ENCODE peak calls at places on chromosomes 7 and 10, in five cellular contexts. F is testis, M is A549, R is MM.1S, C is esophagus squamous epithelium. U is an unnamed sample.

GRCh38 chr7:156156734-156157408 is 344.6 kb upstream of the SHH start:
- DNase-seq in F (peak; percentile 57), M (peak; percentile 72), C (no peak), R (peak; percentile 27), U (peak; percentile 19)

GRCh38 chr10:124736491-124737136 is 7.6 kb downstream of the FAM53B start:
- DNase-seq in F (peak; percentile 92), C (no peak), M (no peak), R (no peak), U (peak; percentile 59)

GRCh38 chr7:50818324-50818723 is 35.6 kb upstream of the GRB10 start:
- DNase-seq in C (no peak), M (no peak), F (no peak), R (no peak), U (no peak)

GRCh38 chr7:41238851-41239331 is 464.0 kb downstream of the INHBA start:
- DNase-seq in C (no peak), M (no peak), F (no peak), R (no peak), U (no peak)

GRCh38 chr10:48733329-48733728 is 48.7 kb downstream of the WDFY4 start:
- DNase-seq in M (no peak), F (no peak), R (no peak), C (no peak), U (no peak)

GRCh38 chr7:79564123-79564522 is 110.7 kb upstream of the MAGI2 start:
- DNase-seq in F (no peak), M (no peak), C (no peak), R (no peak), U (no peak)

GRCh38 chr7:621572-622285 is 102.1 kb upstream of the PDGFA start:
- DNase-seq in C (no peak), R (no peak), M (no peak), F (no peak), U (no peak)

GRCh38 chr10:79384773-79385391 is 37.6 kb downstream of the PPIF start:
- DNase-seq in F (no peak), R (no peak), C (no peak), M (no peak), U (peak; percentile 2)

GRCh38 chr7:152663926-152664325 is 12.0 kb downstream of the XRCC2 start:
- DNase-seq in M (no peak), C (no peak), F (no peak), R (no peak), U (no peak)

GRCh38 chr10:91557540-91558231 is 75.2 kb downstream of the PPP1R3C start:
- DNase-seq in R (no peak), F (no peak), C (no peak), M (no peak), U (no peak)

GRCh38 chr7:135189221-135189662 is 18.7 kb upstream of the CYREN start:
- DNase-seq in F (no peak), R (no peak), M (no peak), C (no peak), U (no peak)

GRCh38 chr7:117401293-117402002 is 25.8 kb downstream of the ASZ1 start:
- DNase-seq in R (no peak), C (no peak), F (no peak), M (peak; percentile 27), U (no peak)

GRCh38 chr10:70969188-70969587 is 80.8 kb upstream of the PCBD1 start:
- DNase-seq in R (no peak), C (no peak), M (no peak), F (no peak), U (no peak)

GRCh38 chr10:125781374-125781773 is 5.8 kb upstream of the MMP21 start:
- DNase-seq in M (no peak), C (no peak), F (no peak), R (no peak), U (no peak)

GRCh38 chr7:139374246-139374645 is 14.6 kb downstream of the LUC7L2 start:
- DNase-seq in F (no peak), R (no peak), C (no peak), M (no peak), U (no peak)

GRCh38 chr7:74568658-74569057 is 88.9 kb upstream of the GTF2I start:
- DNase-seq in M (no peak), C (no peak), F (no peak), R (no peak), U (no peak)

GRCh38 chr7:55019691-55020480 is 1.1 kb downstream of the EGFR start:
- DNase-seq in R (no peak), M (peak; percentile 62), C (no peak), F (no peak), U (peak; percentile 19)

GRCh38 chr10:69359089-69360025 is 57.4 kb downstream of the TACR2 start:
- DNase-seq in M (no peak), C (no peak), R (no peak), F (no peak), U (no peak)

GRCh38 chr10:79192677-79193003 is 123.9 kb downstream of the ZMIZ1 start:
- DNase-seq in R (no peak), M (no peak), F (no peak), C (no peak), U (no peak)

GRCh38 chr10:77392236-77392721 is 245.3 kb downstream of the KCNMA1 start:
- DNase-seq in F (no peak), M (peak; percentile 43), R (no peak), C (no peak), U (no peak)

GRCh38 chr10:44044549-44044948 is 340.3 kb downstream of the CXCL12 start:
- DNase-seq in R (no peak), M (no peak), F (no peak), C (no peak), U (no peak)

GRCh38 chr7:89312561-89312960 is 517.0 kb upstream of the TEX47 start:
- DNase-seq in M (no peak), C (no peak), R (no peak), F (no peak), U (no peak)

GRCh38 chr7:94763268-94763667 is 107.3 kb upstream of the SGCE start:
- DNase-seq in C (no peak), M (no peak), F (no peak), R (no peak), U (no peak)

GRCh38 chr7:104548861-104549260 is 220.5 kb downstream of the LHFPL3 start:
- DNase-seq in M (no peak), R (no peak), C (no peak), F (no peak), U (no peak)

GRCh38 chr7:30278386-30278785 is 6.0 kb upstream of the ZNRF2 start:
- DNase-seq in F (no peak), M (no peak), C (no peak), R (no peak), U (no peak)

GRCh38 chr10:8183241-8183704 is 128.8 kb downstream of the GATA3 start:
- DNase-seq in F (no peak), R (peak; percentile 20), C (no peak), M (no peak), U (no peak)

GRCh38 chr7:50838675-50839377 is 56.1 kb upstream of the GRB10 start:
- DNase-seq in R (no peak), C (no peak), F (no peak), M (no peak), U (no peak)

GRCh38 chr7:1503390-1503789 is 799 bp downstream of the INTS1 start:
- DNase-seq in C (no peak), M (no peak), F (no peak), R (no peak), U (no peak)

GRCh38 chr10:83522881-83523386 is 616.4 kb upstream of the GHITM start:
- DNase-seq in M (no peak), F (no peak), C (no peak), R (no peak), U (no peak)

GRCh38 chr7:101612885-101613490 is 16.1 kb downstream of the MYL10 start:
- DNase-seq in R (no peak), C (no peak), F (no peak), M (no peak), U (no peak)

GRCh38 chr7:155466814-155467675 is 9.1 kb downstream of the EN2 start:
- DNase-seq in F (no peak), M (no peak), R (no peak), C (no peak), U (peak; percentile 62)

GRCh38 chr7:46360255-46360654 is 439.2 kb upstream of the IGFBP3 start:
- DNase-seq in R (no peak), F (no peak), M (no peak), C (no peak), U (no peak)

GRCh38 chr7:46368871-46369270 is 447.8 kb upstream of the IGFBP3 start:
- DNase-seq in C (no peak), R (no peak), F (no peak), M (no peak), U (no peak)

GRCh38 chr7:46357851-46358250 is 436.8 kb upstream of the IGFBP3 start:
- DNase-seq in C (no peak), F (no peak), R (no peak), M (no peak), U (no peak)

GRCh38 chr7:46360811-46361210 is 439.7 kb upstream of the IGFBP3 start:
- DNase-seq in F (peak; percentile 28), C (no peak), R (no peak), M (no peak), U (peak; percentile 17)

DNA sequence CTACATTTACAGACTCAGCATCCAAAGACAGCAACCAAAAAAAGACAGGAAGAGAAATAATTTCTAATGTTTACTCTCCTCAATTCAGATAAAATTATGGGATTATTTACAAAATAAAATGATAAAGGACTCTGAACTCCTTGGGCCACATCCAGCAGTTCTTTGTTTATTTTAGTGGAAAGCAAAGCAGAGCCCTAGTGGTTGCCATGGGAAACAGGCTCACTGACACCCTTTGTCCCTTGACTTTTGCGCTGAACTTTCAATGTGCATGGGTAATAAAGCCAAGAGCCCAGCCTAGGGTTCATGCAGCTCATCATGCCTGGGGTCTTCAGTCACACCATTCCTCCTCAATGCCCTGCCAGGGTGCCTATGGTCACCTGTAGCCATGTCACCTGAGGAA is 442.6 kb upstream of the IGFBP3 start:
- DNase-seq in C (no peak), F (no peak), R (no peak), M (no peak), U (no peak)
- TF ChIP-seq CTCF in C (no peak), F (no peak), R (no peak), M (no peak), U (no peak)

DNA sequence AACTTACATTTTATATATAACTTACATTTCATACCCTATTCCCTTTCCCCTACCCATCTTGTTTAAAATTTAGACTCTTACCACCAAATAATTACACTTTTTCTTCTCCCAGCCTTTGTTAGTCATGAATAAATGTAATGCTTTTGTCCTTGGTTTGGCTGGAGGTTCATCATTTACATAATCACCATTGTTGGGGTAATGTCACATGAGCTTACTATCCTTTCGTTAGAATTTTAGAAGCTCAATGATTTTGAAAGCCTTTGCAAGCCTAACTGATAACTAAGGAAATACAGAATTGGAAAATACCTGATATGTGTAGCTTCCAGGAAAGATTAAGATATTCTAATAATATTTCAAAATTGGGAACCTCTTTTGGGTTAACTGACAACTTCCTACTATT is 171.7 kb downstream of the PLXDC2 start:
- DNase-seq in R (no peak), M (no peak), C (no peak), F (no peak), U (no peak)
- H3K27ac ChIP-seq in R (no peak overlapping the region), M (no peak overlapping the region), C (no peak overlapping the region), F (no peak overlapping the region), U (no peak overlapping the region)

GRCh38 chr10:60799971-60800370 is 21.7 kb downstream of the CDK1 start:
- DNase-seq in R (no peak), M (no peak), F (no peak), C (no peak), U (no peak)
- TF ChIP-seq CTCF in R (no peak), M (no peak), F (no peak), C (no peak), U (no peak)

GRCh38 chr10:6607778-6608177 is 27.7 kb upstream of the PRKCQ start:
- DNase-seq in R (no peak), M (no peak), F (no peak), C (no peak), U (no peak)
- H3K27ac ChIP-seq in R (no peak overlapping the region), M (no peak overlapping the region), F (no peak overlapping the region), C (no peak overlapping the region), U (no peak overlapping the region)

U was measured in WERI-Rb-1.